ENCODE peak calls at places on chromosomes 11 and 22, in four cellular contexts. M is brain microvascular endothelial cell, U is endothelial cell, A is HFFc6. W is an unnamed sample.

GRCh38 chr11:13336246-13336873 is 58.8 kb downstream of the BMAL1 start:
- DNase-seq in A (peak; percentile 18), M (no peak), U (no peak), W (peak; percentile 39)

GRCh38 chr22:36359172-36359973 is 28.4 kb downstream of the MYH9 start:
- DNase-seq in A (no peak), M (no peak), U (no peak), W (no peak)

GRCh38 chr11:10139656-10140055 is 154.4 kb downstream of the SBF2 start:
- DNase-seq in A (peak; percentile 79), M (peak; percentile 79), U (no peak), W (peak; percentile 67)

GRCh38 chr22:50305658-50306566 is 1.5 kb downstream of the PLXNB2 start:
- DNase-seq in U (peak; percentile 29), M (peak; percentile 79), A (peak; percentile 97), W (peak; percentile 89)

GRCh38 chr22:19242699-19243098 is 48.8 kb downstream of the CLTCL1 start:
- DNase-seq in U (no peak), A (no peak), M (no peak), W (no peak)

GRCh38 chr11:1356478-1356960 is 33.2 kb upstream of the BRSK2 start:
- DNase-seq in U (no peak), A (no peak), M (no peak), W (no peak)

GRCh38 chr11:10499452-10500262 is 41.3 kb downstream of the RNF141 start:
- DNase-seq in U (no peak), M (no peak), A (no peak), W (no peak)

GRCh38 chr11:74702383-74703007 is 28.7 kb downstream of the CHRDL2 start:
- DNase-seq in A (peak; percentile 65), U (peak; percentile 80), M (peak; percentile 69), W (peak; percentile 65)

GRCh38 chr11:17403977-17404759 is 15.7 kb upstream of the KCNJ11 start:
- DNase-seq in A (no peak), U (no peak), M (no peak), W (no peak)

GRCh38 chr11:121250843-121251242 is 41.7 kb upstream of the SC5D start:
- DNase-seq in M (no peak), A (no peak), U (no peak), W (peak; percentile 26)

GRCh38 chr22:17851754-17852153 is 77.5 kb upstream of the BID start:
- DNase-seq in A (no peak), M (no peak), U (no peak), W (no peak)

GRCh38 chr11:33045551-33046255 is 6.3 kb downstream of the TCP11L1 start:
- DNase-seq in M (no peak), U (no peak), A (peak; percentile 50), W (no peak)

GRCh38 chr11:13644997-13645667 is 23.3 kb upstream of the FAR1 start:
- DNase-seq in M (no peak), U (no peak), A (no peak), W (no peak)

GRCh38 chr11:47179655-47179991 is 2.9 kb upstream of the ARFGAP2 start:
- DNase-seq in A (peak; percentile 33), M (peak; percentile 25), U (peak; percentile 67), W (no peak)

GRCh38 chr11:66325140-66325754 is 8.4 kb upstream of the CD248 start:
- DNase-seq in U (no peak), M (no peak), A (no peak), W (no peak)

GRCh38 chr11:128814856-128815705 is 52.0 kb downstream of the KCNJ1 start:
- DNase-seq in M (peak; percentile 76), A (peak; percentile 78), U (peak; percentile 43), W (peak; percentile 73)

GRCh38 chr11:58726594-58727414 is 4.9 kb downstream of the GLYAT start:
- DNase-seq in M (no peak), U (no peak), A (no peak), W (no peak)

GRCh38 chr11:103491777-103492176 is 382.6 kb downstream of the DYNC2H1 start:
- DNase-seq in A (no peak), U (no peak), M (no peak), W (no peak)

GRCh38 chr11:72750086-72750485 is 2.1 kb downstream of the ARAP1 start:
- DNase-seq in U (no peak), A (no peak), M (no peak), W (no peak)

GRCh38 chr11:67102664-67103063 is 16.4 kb upstream of the KDM2A start:
- DNase-seq in A (no peak), U (no peak), M (no peak), W (no peak)

GRCh38 chr11:129861702-129862107 is 33.7 kb downstream of the NFRKB start:
- DNase-seq in M (peak; percentile 95), U (no peak), A (peak; percentile 94), W (peak; percentile 88)

GRCh38 chr22:48899523-48900326 is 927.9 kb downstream of the BRD1 start:
- DNase-seq in A (no peak), M (no peak), U (no peak), W (no peak)

GRCh38 chr22:35354068-35354467 is 26.8 kb upstream of the HMOX1 start:
- DNase-seq in M (no peak), U (no peak), A (no peak), W (no peak)

GRCh38 chr22:21753374-21754111 is 17.9 kb upstream of the YPEL1 start:
- DNase-seq in M (no peak), U (no peak), A (no peak), W (no peak)

GRCh38 chr11:3010521-3011275 is 18.6 kb upstream of the NAP1L4 start:
- DNase-seq in M (no peak), U (no peak), A (no peak), W (peak; percentile 51)

GRCh38 chr22:40243891-40244290 is 66.2 kb downstream of the TNRC6B start:
- DNase-seq in A (no peak), U (no peak), M (no peak), W (no peak)

GRCh38 chr22:45731798-45732495 is 60.3 kb downstream of the ATXN10 start:
- DNase-seq in U (no peak), A (no peak), M (no peak), W (peak; percentile 62)
- TF ChIP-seq CTCF in U (no peak), A (peak; percentile 66), M (peak; percentile 54), W (peak; percentile 65)

GRCh38 chr11:44658451-44658850 is 68.3 kb upstream of the TSPAN18 start:
- DNase-seq in M (peak; percentile 25), A (peak; percentile 11), U (peak; percentile 30), W (no peak)
- TF ChIP-seq CTCF in M (peak; percentile 45), A (peak; percentile 60), U (peak; percentile 29), W (peak; percentile 24)

GRCh38 chr11:6328321-6328720 is 8.0 kb upstream of the CAVIN3 start:
- DNase-seq in A (no peak), M (no peak), U (no peak), W (no peak)

GRCh38 chr11:6336293-6336692 is 16.0 kb upstream of the CAVIN3 start:
- DNase-seq in U (no peak), A (no peak), M (no peak), W (no peak)

GRCh38 chr11:6332066-6332465 is 11.8 kb upstream of the CAVIN3 start:
- DNase-seq in A (no peak), U (no peak), M (no peak), W (no peak)

GRCh38 chr11:6334806-6335205 is 14.5 kb upstream of the CAVIN3 start:
- DNase-seq in U (no peak), A (no peak), M (no peak), W (no peak)

GRCh38 chr11:6333112-6333511 is 12.8 kb upstream of the CAVIN3 start:
- DNase-seq in M (no peak), U (no peak), A (no peak), W (no peak)
- TF ChIP-seq CTCF in M (no peak), U (no peak), A (no peak), W (no peak)

GRCh38 chr11:24240496-24240895 is 256.4 kb upstream of the LUZP2 start:
- DNase-seq in U (no peak), A (no peak), M (no peak), W (no peak)

GRCh38 chr11:24239016-24239720 is 257.7 kb upstream of the LUZP2 start:
- DNase-seq in M (peak; percentile 41), U (no peak), A (peak; percentile 60), W (peak; percentile 79)

GRCh38 chr11:24233041-24233440 is 263.8 kb upstream of the LUZP2 start:
- DNase-seq in U (no peak), M (no peak), A (no peak), W (no peak)

GRCh38 chr11:24239930-24240329 is 256.9 kb upstream of the LUZP2 start:
- DNase-seq in U (no peak), A (no peak), M (no peak), W (no peak)

GRCh38 chr11:24234822-24235508 is 261.9 kb upstream of the LUZP2 start:
- DNase-seq in A (peak; percentile 5), M (peak; percentile 46), U (no peak), W (peak; percentile 28)
- TF ChIP-seq CTCF in A (peak; percentile 50), M (peak; percentile 22), U (no peak), W (peak; percentile 23)

GRCh38 chr22:29912141-29912540 is 29.2 kb downstream of the MTMR3 start:
- DNase-seq in U (no peak), A (no peak), M (no peak), W (no peak)
- TF ChIP-seq CTCF in U (no peak), A (no peak), M (no peak), W (no peak)